ENCODE peak calls at places on chromosome 3, in four cellular contexts. One of them, this sample, is unnamed.

GRCh38 chr3:197522183-197522715 is 33.5 kb downstream of the BDH1 start:
- DNase-seq in stimulated activated CD4-positive, alpha-beta T cell treated with anti-CD3 and anti-CD28 coated beads, Interleukin-1b, Interleukin-23, amount 100 ng/mL, for 1 hour: no peak
- DNase-seq in T-helper 1 cell: no peak
- DNase-seq in B cell: no peak
- DNase-seq in this sample: no peak

GRCh38 chr3:113953677-113954076 is 5.9 kb downstream of the ZDHHC23 start:
- DNase-seq in stimulated activated CD4-positive, alpha-beta T cell treated with anti-CD3 and anti-CD28 coated beads, Interleukin-1b, Interleukin-23, amount 100 ng/mL, for 1 hour: no peak
- DNase-seq in T-helper 1 cell: no peak
- DNase-seq in B cell: no peak
- DNase-seq in this sample: no peak

GRCh38 chr3:136546718-136547117 is 205.5 kb downstream of the STAG1 start:
- DNase-seq in stimulated activated CD4-positive, alpha-beta T cell treated with anti-CD3 and anti-CD28 coated beads, Interleukin-1b, Interleukin-23, amount 100 ng/mL, for 1 hour: no peak
- DNase-seq in T-helper 1 cell: no peak
- DNase-seq in B cell: no peak
- DNase-seq in this sample: no peak

GRCh38 chr3:140403559-140403958 is 274.3 kb upstream of the TRIM42 start:
- DNase-seq in stimulated activated CD4-positive, alpha-beta T cell treated with anti-CD3 and anti-CD28 coated beads, Interleukin-1b, Interleukin-23, amount 100 ng/mL, for 1 hour: no peak
- DNase-seq in T-helper 1 cell: no peak
- DNase-seq in B cell: no peak
- DNase-seq in this sample: no peak

GRCh38 chr3:61848885-61849284 is 287.5 kb downstream of the PTPRG start:
- DNase-seq in stimulated activated CD4-positive, alpha-beta T cell treated with anti-CD3 and anti-CD28 coated beads, Interleukin-1b, Interleukin-23, amount 100 ng/mL, for 1 hour: no peak
- DNase-seq in T-helper 1 cell: no peak
- DNase-seq in B cell: no peak
- DNase-seq in this sample: no peak

GRCh38 chr3:140363801-140364200 is 314.1 kb upstream of the TRIM42 start:
- DNase-seq in stimulated activated CD4-positive, alpha-beta T cell treated with anti-CD3 and anti-CD28 coated beads, Interleukin-1b, Interleukin-23, amount 100 ng/mL, for 1 hour: no peak
- DNase-seq in T-helper 1 cell: no peak
- DNase-seq in B cell: no peak
- DNase-seq in this sample: no peak

GRCh38 chr3:27431116-27431515 is 53.1 kb downstream of the SLC4A7 start:
- DNase-seq in stimulated activated CD4-positive, alpha-beta T cell treated with anti-CD3 and anti-CD28 coated beads, Interleukin-1b, Interleukin-23, amount 100 ng/mL, for 1 hour: no peak
- DNase-seq in T-helper 1 cell: no peak
- DNase-seq in B cell: no peak
- DNase-seq in this sample: no peak

GRCh38 chr3:149480326-149481017 is 6.0 kb downstream of the TM4SF4 start:
- DNase-seq in stimulated activated CD4-positive, alpha-beta T cell treated with anti-CD3 and anti-CD28 coated beads, Interleukin-1b, Interleukin-23, amount 100 ng/mL, for 1 hour: no peak
- DNase-seq in T-helper 1 cell: no peak
- DNase-seq in B cell: no peak
- DNase-seq in this sample: peak

GRCh38 chr3:42697326-42698051 is 5.1 kb downstream of the HHATL start:
- DNase-seq in stimulated activated CD4-positive, alpha-beta T cell treated with anti-CD3 and anti-CD28 coated beads, Interleukin-1b, Interleukin-23, amount 100 ng/mL, for 1 hour: no peak
- DNase-seq in T-helper 1 cell: no peak
- DNase-seq in B cell: no peak
- DNase-seq in this sample: no peak

GRCh38 chr3:46908294-46908985 is 30.9 kb downstream of the PTH1R start:
- DNase-seq in stimulated activated CD4-positive, alpha-beta T cell treated with anti-CD3 and anti-CD28 coated beads, Interleukin-1b, Interleukin-23, amount 100 ng/mL, for 1 hour: no peak
- DNase-seq in T-helper 1 cell: no peak
- DNase-seq in B cell: no peak
- DNase-seq in this sample: no peak

GRCh38 chr3:53671192-53672021 is 174.8 kb downstream of the CHDH start:
- DNase-seq in stimulated activated CD4-positive, alpha-beta T cell treated with anti-CD3 and anti-CD28 coated beads, Interleukin-1b, Interleukin-23, amount 100 ng/mL, for 1 hour: no peak
- DNase-seq in T-helper 1 cell: no peak
- DNase-seq in B cell: no peak
- DNase-seq in this sample: no peak

GRCh38 chr3:139937674-139938279 is 2.8 kb downstream of the CLSTN2 start:
- DNase-seq in stimulated activated CD4-positive, alpha-beta T cell treated with anti-CD3 and anti-CD28 coated beads, Interleukin-1b, Interleukin-23, amount 100 ng/mL, for 1 hour: no peak
- DNase-seq in T-helper 1 cell: no peak
- DNase-seq in B cell: no peak
- DNase-seq in this sample: peak

GRCh38 chr3:52253314-52254260 is 8.0 kb downstream of the PPM1M start:
- DNase-seq in stimulated activated CD4-positive, alpha-beta T cell treated with anti-CD3 and anti-CD28 coated beads, Interleukin-1b, Interleukin-23, amount 100 ng/mL, for 1 hour: peak
- DNase-seq in T-helper 1 cell: peak
- DNase-seq in B cell: peak
- DNase-seq in this sample: peak

GRCh38 chr3:65729553-65729952 is 309.2 kb downstream of the MAGI1 start:
- DNase-seq in stimulated activated CD4-positive, alpha-beta T cell treated with anti-CD3 and anti-CD28 coated beads, Interleukin-1b, Interleukin-23, amount 100 ng/mL, for 1 hour: no peak
- DNase-seq in T-helper 1 cell: no peak
- DNase-seq in B cell: no peak
- DNase-seq in this sample: no peak

GRCh38 chr3:177459397-177459796 is 262.1 kb upstream of the TBL1XR1 start:
- DNase-seq in stimulated activated CD4-positive, alpha-beta T cell treated with anti-CD3 and anti-CD28 coated beads, Interleukin-1b, Interleukin-23, amount 100 ng/mL, for 1 hour: no peak
- DNase-seq in T-helper 1 cell: no peak
- DNase-seq in B cell: no peak
- DNase-seq in this sample: no peak

GRCh38 chr3:18189651-18190050 is 235.5 kb downstream of the SATB1 start:
- DNase-seq in stimulated activated CD4-positive, alpha-beta T cell treated with anti-CD3 and anti-CD28 coated beads, Interleukin-1b, Interleukin-23, amount 100 ng/mL, for 1 hour: no peak
- DNase-seq in T-helper 1 cell: no peak
- DNase-seq in B cell: no peak
- DNase-seq in this sample: no peak

GRCh38 chr3:77718326-77718725 is 678.4 kb downstream of the ROBO2 start:
- DNase-seq in stimulated activated CD4-positive, alpha-beta T cell treated with anti-CD3 and anti-CD28 coated beads, Interleukin-1b, Interleukin-23, amount 100 ng/mL, for 1 hour: no peak
- DNase-seq in T-helper 1 cell: no peak
- DNase-seq in B cell: no peak
- DNase-seq in this sample: no peak

GRCh38 chr3:116815321-116815720 is 105.7 kb downstream of the TUSC7 start:
- DNase-seq in stimulated activated CD4-positive, alpha-beta T cell treated with anti-CD3 and anti-CD28 coated beads, Interleukin-1b, Interleukin-23, amount 100 ng/mL, for 1 hour: no peak
- DNase-seq in T-helper 1 cell: no peak
- DNase-seq in B cell: no peak
- DNase-seq in this sample: no peak

GRCh38 chr3:59764131-59764530 is 714.3 kb upstream of the CFAP20DC start:
- DNase-seq in stimulated activated CD4-positive, alpha-beta T cell treated with anti-CD3 and anti-CD28 coated beads, Interleukin-1b, Interleukin-23, amount 100 ng/mL, for 1 hour: no peak
- DNase-seq in T-helper 1 cell: no peak
- DNase-seq in B cell: no peak
- DNase-seq in this sample: no peak

GRCh38 chr3:70308760-70309159 is 3.7 kb downstream of the MDFIC2 start:
- DNase-seq in stimulated activated CD4-positive, alpha-beta T cell treated with anti-CD3 and anti-CD28 coated beads, Interleukin-1b, Interleukin-23, amount 100 ng/mL, for 1 hour: no peak
- DNase-seq in T-helper 1 cell: no peak
- DNase-seq in B cell: no peak
- DNase-seq in this sample: no peak

GRCh38 chr3:171876651-171877272 is 33.6 kb downstream of the TMEM212 start:
- DNase-seq in stimulated activated CD4-positive, alpha-beta T cell treated with anti-CD3 and anti-CD28 coated beads, Interleukin-1b, Interleukin-23, amount 100 ng/mL, for 1 hour: no peak
- DNase-seq in T-helper 1 cell: no peak
- DNase-seq in B cell: no peak
- DNase-seq in this sample: no peak

GRCh38 chr3:152558386-152558785 is 276.5 kb upstream of the P2RY1 start:
- DNase-seq in stimulated activated CD4-positive, alpha-beta T cell treated with anti-CD3 and anti-CD28 coated beads, Interleukin-1b, Interleukin-23, amount 100 ng/mL, for 1 hour: no peak
- DNase-seq in T-helper 1 cell: no peak
- DNase-seq in B cell: no peak
- DNase-seq in this sample: no peak

GRCh38 chr3:58963928-58964497 is 85.8 kb downstream of the CFAP20DC start:
- DNase-seq in stimulated activated CD4-positive, alpha-beta T cell treated with anti-CD3 and anti-CD28 coated beads, Interleukin-1b, Interleukin-23, amount 100 ng/mL, for 1 hour: no peak
- DNase-seq in T-helper 1 cell: no peak
- DNase-seq in B cell: no peak
- DNase-seq in this sample: no peak

GRCh38 chr3:50639055-50639494 is 22.1 kb downstream of the MAPKAPK3 start:
- DNase-seq in stimulated activated CD4-positive, alpha-beta T cell treated with anti-CD3 and anti-CD28 coated beads, Interleukin-1b, Interleukin-23, amount 100 ng/mL, for 1 hour: no peak
- DNase-seq in T-helper 1 cell: no peak
- DNase-seq in B cell: no peak
- DNase-seq in this sample: no peak

GRCh38 chr3:14577897-14578296 is 37.8 kb upstream of the GRIP2 start:
- DNase-seq in stimulated activated CD4-positive, alpha-beta T cell treated with anti-CD3 and anti-CD28 coated beads, Interleukin-1b, Interleukin-23, amount 100 ng/mL, for 1 hour: no peak
- DNase-seq in T-helper 1 cell: no peak
- DNase-seq in B cell: no peak
- DNase-seq in this sample: no peak

GRCh38 chr3:101038880-101039279 is 45.7 kb upstream of the ABI3BP start:
- DNase-seq in stimulated activated CD4-positive, alpha-beta T cell treated with anti-CD3 and anti-CD28 coated beads, Interleukin-1b, Interleukin-23, amount 100 ng/mL, for 1 hour: no peak
- DNase-seq in T-helper 1 cell: no peak
- DNase-seq in B cell: no peak
- DNase-seq in this sample: no peak

GRCh38 chr3:106013971-106014370 is 145.2 kb upstream of the CBLB start:
- DNase-seq in stimulated activated CD4-positive, alpha-beta T cell treated with anti-CD3 and anti-CD28 coated beads, Interleukin-1b, Interleukin-23, amount 100 ng/mL, for 1 hour: no peak
- DNase-seq in T-helper 1 cell: no peak
- DNase-seq in B cell: no peak
- DNase-seq in this sample: no peak

GRCh38 chr3:187318819-187319616 is 27.5 kb upstream of the MASP1 start:
- DNase-seq in stimulated activated CD4-positive, alpha-beta T cell treated with anti-CD3 and anti-CD28 coated beads, Interleukin-1b, Interleukin-23, amount 100 ng/mL, for 1 hour: no peak
- DNase-seq in T-helper 1 cell: no peak
- DNase-seq in B cell: peak
- DNase-seq in this sample: peak

GRCh38 chr3:77081240-77081661 is 41.4 kb downstream of the ROBO2 start:
- DNase-seq in stimulated activated CD4-positive, alpha-beta T cell treated with anti-CD3 and anti-CD28 coated beads, Interleukin-1b, Interleukin-23, amount 100 ng/mL, for 1 hour: no peak
- DNase-seq in T-helper 1 cell: no peak
- DNase-seq in B cell: no peak
- DNase-seq in this sample: no peak

GRCh38 chr3:114939920-114940319 is 207.2 kb downstream of the ZBTB20 start:
- DNase-seq in stimulated activated CD4-positive, alpha-beta T cell treated with anti-CD3 and anti-CD28 coated beads, Interleukin-1b, Interleukin-23, amount 100 ng/mL, for 1 hour: no peak
- DNase-seq in T-helper 1 cell: no peak
- DNase-seq in B cell: no peak
- DNase-seq in this sample: no peak

GRCh38 chr3:54188176-54188791 is 65.9 kb downstream of the CACNA2D3 start:
- DNase-seq in stimulated activated CD4-positive, alpha-beta T cell treated with anti-CD3 and anti-CD28 coated beads, Interleukin-1b, Interleukin-23, amount 100 ng/mL, for 1 hour: no peak
- DNase-seq in T-helper 1 cell: no peak
- DNase-seq in B cell: peak
- DNase-seq in this sample: peak

GRCh38 chr3:187196573-187197094 is 652 bp upstream of the RTP1 start:
- DNase-seq in stimulated activated CD4-positive, alpha-beta T cell treated with anti-CD3 and anti-CD28 coated beads, Interleukin-1b, Interleukin-23, amount 100 ng/mL, for 1 hour: no peak
- DNase-seq in T-helper 1 cell: no peak
- DNase-seq in B cell: no peak
- DNase-seq in this sample: no peak

GRCh38 chr3:42659451-42660130 is 6.1 kb downstream of the ZBTB47 start:
- DNase-seq in stimulated activated CD4-positive, alpha-beta T cell treated with anti-CD3 and anti-CD28 coated beads, Interleukin-1b, Interleukin-23, amount 100 ng/mL, for 1 hour: no peak
- DNase-seq in T-helper 1 cell: no peak
- DNase-seq in B cell: no peak
- DNase-seq in this sample: no peak

GRCh38 chr3:99865321-99865720 is 47.7 kb downstream of the CMSS1 start:
- DNase-seq in stimulated activated CD4-positive, alpha-beta T cell treated with anti-CD3 and anti-CD28 coated beads, Interleukin-1b, Interleukin-23, amount 100 ng/mL, for 1 hour: no peak
- DNase-seq in T-helper 1 cell: no peak
- DNase-seq in B cell: no peak
- DNase-seq in this sample: no peak

This sample was measured in germinal center.